ENCODE peak calls at places on chromosome 1, in four cellular contexts. D, X, G and Y are unnamed samples.

GRCh38 chr1:43653893-43654292 is 3.9 kb downstream of the KDM4A start:
- DNase-seq in D (no peak), X (no peak), G (no peak), Y (peak; percentile 73)

GRCh38 chr1:158527190-158527815 is 26.9 kb downstream of the OR6Y1 start:
- DNase-seq in G (no peak), X (peak; percentile 50), D (peak; percentile 36), Y (peak; percentile 72)

GRCh38 chr1:204093421-204093717 is 20.5 kb downstream of the SOX13 start:
- DNase-seq in G (no peak), X (no peak), D (no peak), Y (no peak)

GRCh38 chr1:85224734-85225623 is 24.2 kb upstream of the SYDE2 start:
- DNase-seq in G (no peak), D (peak; percentile 72), X (no peak), Y (peak; percentile 22)

GRCh38 chr1:49293016-49293415 is 516.3 kb upstream of the BEND5 start:
- DNase-seq in X (no peak), G (no peak), D (no peak), Y (no peak)

GRCh38 chr1:63487336-63488065 is 35.5 kb downstream of the ITGB3BP start:
- DNase-seq in D (peak; percentile 87), G (no peak), X (no peak), Y (peak; percentile 85)

GRCh38 chr1:1337793-1338147 is 6.7 kb downstream of the TAS1R3 start:
- DNase-seq in X (no peak), D (peak; percentile 53), G (no peak), Y (no peak)

GRCh38 chr1:47596328-47596727 is 158.5 kb downstream of the FOXD2 start:
- DNase-seq in D (no peak), G (no peak), X (no peak), Y (no peak)

GRCh38 chr1:221411283-221411682 is 330.6 kb downstream of the DUSP10 start:
- DNase-seq in G (no peak), X (no peak), D (no peak), Y (no peak)

GRCh38 chr1:156922986-156923564 is 2.6 kb downstream of the LRRC71 start:
- DNase-seq in G (no peak), D (no peak), X (no peak), Y (no peak)

GRCh38 chr1:156925154-156926010 is 5.0 kb downstream of the LRRC71 start:
- DNase-seq in X (no peak), G (no peak), D (no peak), Y (no peak)

GRCh38 chr1:156924478-156925153 is 4.2 kb downstream of the LRRC71 start:
- DNase-seq in D (no peak), G (no peak), X (no peak), Y (no peak)

GRCh38 chr1:156926175-156926574 is 5.7 kb downstream of the LRRC71 start:
- DNase-seq in G (no peak), D (peak; percentile 98), X (peak; percentile 56), Y (peak; percentile 72)

GRCh38 chr1:156923565-156924477 is 3.4 kb downstream of the LRRC71 start:
- DNase-seq in G (no peak), D (no peak), X (no peak), Y (no peak)
- H3K4me3 ChIP-seq in G (no peak overlapping the region), D (no peak overlapping the region), X (no peak overlapping the region), Y (no peak overlapping the region)

DNA sequence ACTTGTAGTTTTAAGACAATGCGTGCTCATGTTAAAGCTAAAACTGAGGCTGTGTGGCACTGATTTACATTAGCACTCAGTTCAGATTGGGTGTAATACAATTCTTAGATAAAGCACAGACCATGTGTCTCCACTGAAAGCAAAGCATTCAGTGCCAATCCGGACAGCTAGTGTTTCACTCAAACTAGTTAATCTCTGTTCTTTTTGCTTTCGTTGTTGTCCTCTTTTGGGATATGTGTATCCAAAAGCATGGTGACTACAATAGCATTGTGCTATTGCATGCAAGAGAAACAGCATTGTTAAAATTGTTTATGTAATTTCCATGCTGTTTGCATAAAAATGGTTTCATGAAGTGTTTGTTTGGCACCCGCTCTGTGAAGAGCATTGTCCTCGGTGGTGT is 54.6 kb downstream of the F3 start:
- DNase-seq in G (no peak), X (no peak), D (no peak), Y (no peak)
- TF ChIP-seq CTCF in G (no peak), X (no peak), D (no peak), Y (no peak)

GRCh38 chr1:71049951-71050598 is 2.5 kb upstream of the PTGER3 start:
- DNase-seq in D (peak; percentile 80), X (peak; percentile 72), G (no peak), Y (peak; percentile 88)

GRCh38 chr1:71046891-71047634 is 553 bp downstream of the PTGER3 start:
- DNase-seq in D (no peak), G (no peak), X (no peak), Y (no peak)

GRCh38 chr1:71045463-71046028 is 2.1 kb downstream of the PTGER3 start:
- DNase-seq in X (no peak), G (no peak), D (no peak), Y (no peak)

GRCh38 chr1:71044833-71045232 is 2.8 kb downstream of the PTGER3 start:
- DNase-seq in X (no peak), G (no peak), D (no peak), Y (no peak)

DNA sequence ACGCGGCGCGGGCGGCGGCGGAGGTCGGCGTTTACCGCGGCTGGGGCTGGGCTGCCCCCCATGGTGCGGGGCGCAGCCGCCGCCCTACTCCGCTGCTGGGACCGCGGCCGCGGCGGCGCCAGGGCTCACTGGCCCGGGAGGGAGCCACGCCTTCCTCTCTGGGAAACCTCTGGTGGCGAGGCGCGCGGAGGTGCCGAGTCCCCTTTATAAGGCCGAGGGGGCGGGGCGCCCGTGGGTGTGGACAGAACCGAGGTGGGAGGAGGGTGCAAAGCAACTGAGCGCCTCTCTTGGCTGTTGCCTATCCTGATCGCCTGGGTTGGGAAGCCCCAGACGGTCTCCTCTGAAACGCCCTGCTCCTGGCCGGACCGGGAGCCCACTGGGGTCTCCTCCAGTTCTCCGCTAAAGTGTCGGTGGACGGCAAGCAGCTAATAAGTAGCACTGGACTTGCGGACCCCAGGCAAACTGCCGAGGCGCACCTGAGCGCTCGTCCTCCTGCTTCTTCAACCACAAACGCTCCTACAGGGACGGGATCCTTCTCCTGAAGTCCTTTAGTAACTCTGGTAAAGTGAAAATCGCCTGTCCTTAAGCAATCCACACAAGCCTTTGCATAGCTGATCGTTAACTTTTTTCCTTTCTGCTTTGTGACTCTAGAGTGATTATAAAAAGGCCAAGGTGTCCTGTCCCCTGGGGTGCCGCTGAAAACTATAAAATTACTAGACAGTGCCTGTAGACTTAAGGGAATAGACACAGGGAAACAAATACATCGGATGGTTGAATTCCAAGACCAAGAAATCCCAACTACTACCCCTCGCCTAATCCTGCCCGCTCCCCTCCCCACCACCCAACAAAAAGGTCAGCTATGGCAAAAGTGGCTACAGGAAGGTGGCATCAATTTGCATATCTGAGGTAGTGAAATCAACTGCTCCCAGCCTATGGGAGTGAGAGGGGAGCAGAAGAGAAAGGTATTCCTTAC is at the start of gene PTGER3:
- DNase-seq in D (no peak), G (no peak), X (peak; percentile 36), Y (no peak)
- H3K4me3 ChIP-seq in D (peak within 1 kb of the TSS; percentile 13), G (peak within 1 kb of the TSS; percentile 23), X (peak within 1 kb of the TSS; percentile 70), Y (peak within 1 kb of the TSS; percentile 36)

DNA sequence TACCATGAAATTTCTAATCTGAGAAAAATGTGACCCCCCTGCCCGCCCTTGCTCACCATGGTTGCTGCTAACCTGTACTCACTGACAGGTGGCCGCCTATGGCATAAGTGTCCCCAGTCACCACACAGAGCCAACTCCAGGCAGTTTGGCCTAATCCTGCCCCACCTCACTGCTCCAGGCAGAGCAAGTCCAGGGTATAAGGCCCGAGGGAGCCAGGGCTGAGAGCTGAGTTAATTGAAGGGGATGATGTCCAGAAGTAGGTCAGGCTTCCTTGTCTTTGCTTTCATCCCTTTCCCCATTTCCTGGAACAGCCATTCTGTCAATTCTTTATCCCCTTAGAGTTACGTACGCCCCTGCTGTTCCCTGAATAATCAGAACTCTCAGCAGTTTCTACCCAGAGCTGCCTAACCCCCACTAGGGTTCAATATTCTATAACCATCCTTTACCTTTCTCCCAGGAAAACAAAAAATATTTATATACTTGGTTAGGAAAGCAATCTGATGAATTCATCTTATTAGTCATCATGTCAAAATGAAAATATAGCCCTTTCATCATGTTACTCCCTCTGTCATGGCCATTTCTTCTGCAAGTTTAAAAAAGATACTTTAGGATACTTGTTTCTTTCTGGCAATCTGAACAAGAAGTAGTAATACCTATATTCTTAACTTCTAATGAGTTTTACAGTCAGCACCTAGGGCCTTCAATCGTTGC is 29.4 kb upstream of the CD101 start:
- DNase-seq in D (no peak), G (no peak), X (no peak), Y (no peak)
- TF ChIP-seq CTCF in D (no peak), G (no peak), X (no peak), Y (no peak)

DNA sequence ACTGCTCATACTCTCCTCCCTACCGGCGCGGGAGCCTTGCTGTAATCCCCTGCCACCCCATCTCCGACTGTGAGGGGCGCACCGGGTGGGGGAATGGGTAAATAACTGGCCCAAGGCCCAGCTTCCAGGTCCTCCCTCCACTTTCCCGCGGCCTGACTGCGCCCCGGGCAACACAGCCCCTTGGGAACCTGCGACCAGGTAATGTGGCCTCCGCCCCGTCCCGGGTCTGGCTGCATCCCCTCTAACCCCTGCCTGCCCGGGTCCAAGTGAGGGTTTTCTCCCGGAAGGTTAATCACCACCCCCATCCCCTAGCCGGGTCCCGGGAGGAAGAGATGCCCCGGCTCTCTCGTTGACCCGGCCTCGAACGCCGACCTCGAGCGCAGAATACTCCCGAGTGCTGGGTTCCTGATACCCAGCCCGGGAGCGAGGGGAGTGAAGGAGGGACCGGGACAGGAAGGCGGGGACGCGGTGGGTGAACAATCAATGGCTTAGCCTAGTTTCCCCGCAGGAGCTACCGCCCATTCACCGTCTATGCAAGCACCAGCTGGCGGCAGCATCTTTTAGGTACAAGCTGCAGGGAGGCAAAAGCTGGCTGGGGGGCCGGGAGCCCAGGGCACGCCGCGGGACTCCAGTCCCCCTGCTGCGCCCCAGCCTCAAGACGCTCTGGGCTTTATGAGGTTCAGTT is 5.9 kb upstream of the LHX9 start:
- DNase-seq in D (no peak), G (no peak), X (no peak), Y (no peak)
- H3K4me3 ChIP-seq in D (no peak overlapping the region), G (no peak overlapping the region), X (peak overlapping the region; percentile 42), Y (no peak overlapping the region)

GRCh38 chr1:156293098-156293434 is 2.4 kb downstream of the GLMP start:
- DNase-seq in G (no peak), X (no peak), D (no peak), Y (no peak)
- TF ChIP-seq CTCF in G (no peak), X (no peak), D (no peak), Y (no peak)

DNA sequence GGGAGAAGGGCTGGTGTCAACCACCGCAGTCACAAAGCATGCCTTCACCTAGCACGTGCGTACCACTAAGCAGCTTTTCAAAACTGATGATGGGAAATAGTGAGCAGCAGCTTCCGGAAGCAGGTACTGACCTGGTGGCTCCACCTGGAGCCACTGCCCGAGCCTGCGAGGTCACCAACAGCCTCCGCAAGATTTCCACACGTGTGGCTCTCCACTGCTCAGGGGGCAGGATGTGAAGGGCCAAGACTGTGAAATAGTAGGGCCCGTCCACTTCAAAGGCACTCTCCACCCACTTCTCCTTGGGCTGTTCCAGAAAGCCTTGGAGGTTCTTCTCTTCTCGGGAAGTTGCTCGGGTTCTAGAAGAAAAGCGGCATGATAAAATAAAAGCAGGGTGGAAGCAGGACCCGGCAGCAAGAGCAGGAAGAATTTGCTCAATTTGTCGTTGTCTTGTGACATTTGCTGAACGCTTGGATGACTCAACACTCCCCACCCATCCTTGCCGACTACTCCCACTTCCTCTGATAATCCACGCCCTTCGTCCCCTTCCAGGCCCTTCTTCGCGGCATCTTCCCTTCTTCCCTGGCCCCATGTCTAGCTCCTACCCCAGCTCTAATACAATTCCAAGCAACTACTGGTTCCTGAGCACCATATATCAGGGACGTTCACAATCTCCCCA is 124.9 kb upstream of the IFFO2 start:
- DNase-seq in D (peak; percentile 50), G (no peak), X (peak; percentile 73), Y (peak; percentile 58)
- H3K4me3 ChIP-seq in D (no peak overlapping the region), G (no peak overlapping the region), X (no peak overlapping the region), Y (no peak overlapping the region)